ENCODE peak calls at places on chromosome X, in seven cellular contexts. X is esophagus squamous epithelium, O is tibial nerve, R is cardiac fibroblast, K is prostate gland, N is MM.1S, S is kidney. A is an unnamed sample.

GRCh38 chrX:30039768-30040167 is 175.6 kb upstream of the MAGEB2 start:
- DNase-seq in X (no peak), O (no peak), R (peak), K (no peak), N (no peak), S (no peak), A (peak)

GRCh38 chrX:34300871-34301270 is 168.8 kb upstream of the FAM47A start:
- DNase-seq in X (no peak), O (no peak), R (peak), K (peak), N (peak), S (no peak), A (peak)

GRCh38 chrX:118496763-118497079 is 1.1 kb downstream of the DOCK11 start:
- DNase-seq in X (no peak), O (no peak), R (peak), K (no peak), N (no peak), S (no peak), A (no peak)

GRCh38 chrX:121365572-121366161 is 318.3 kb downstream of the GLUD2 start:
- DNase-seq in X (no peak), O (no peak), R (no peak), K (no peak), N (peak), S (no peak), A (no peak)

GRCh38 chrX:110168585-110168984 is 149.3 kb downstream of the AMMECR1 start:
- DNase-seq in X (no peak), O (no peak), R (peak), K (no peak), N (no peak), S (no peak), A (no peak)

GRCh38 chrX:27186671-27187070 is 276.5 kb downstream of the PPP4R3C start:
- DNase-seq in X (no peak), O (no peak), R (peak), K (no peak), N (peak), S (no peak), A (peak)

GRCh38 chrX:104696667-104697066 is 130.7 kb downstream of the IL1RAPL2 start:
- DNase-seq in X (no peak), O (no peak), R (no peak), K (no peak), N (no peak), S (no peak), A (no peak)

GRCh38 chrX:119880552-119881437 is 9.2 kb downstream of the NDUFA1 start:
- DNase-seq in X (no peak), O (no peak), R (peak), K (peak), N (peak), S (no peak), A (peak)

GRCh38 chrX:110477593-110478228 is 119.1 kb downstream of the RTL9 start:
- DNase-seq in X (no peak), O (no peak), R (no peak), K (no peak), N (no peak), S (peak), A (no peak)

GRCh38 chrX:19849433-19850190 is 37.8 kb downstream of the SH3KBP1 start:
- DNase-seq in X (no peak), O (no peak), R (no peak), K (no peak), N (no peak), S (no peak), A (peak)

GRCh38 chrX:44873415-44874270 is 655 bp downstream of the KDM6A start:
- DNase-seq in X (no peak), O (peak), R (peak), K (peak), N (peak), S (peak), A (peak)

GRCh38 chrX:131271274-131271673 is 17.8 kb downstream of the IGSF1 start:
- DNase-seq in X (no peak), O (no peak), R (no peak), K (no peak), N (no peak), S (no peak), A (no peak)

GRCh38 chrX:154019061-154019621 is 561 bp downstream of the IRAK1 start:
- DNase-seq in X (no peak), O (no peak), R (no peak), K (no peak), N (no peak), S (peak), A (no peak)

GRCh38 chrX:118530537-118530936 is 34.9 kb downstream of the DOCK11 start:
- DNase-seq in X (no peak), O (no peak), R (peak), K (no peak), N (no peak), S (no peak), A (peak)

GRCh38 chrX:10083809-10084208 is 73.0 kb upstream of the CLCN4 start:
- DNase-seq in X (no peak), O (no peak), R (no peak), K (no peak), N (no peak), S (no peak), A (no peak)

GRCh38 chrX:77668391-77669237 is 117.4 kb downstream of the ATRX start:
- DNase-seq in X (no peak), O (no peak), R (peak), K (no peak), N (no peak), S (no peak), A (peak)

GRCh38 chrX:74187211-74187610 is 116.8 kb upstream of the ZCCHC13 start:
- DNase-seq in X (no peak), O (no peak), R (no peak), K (no peak), N (no peak), S (no peak), A (no peak)

GRCh38 chrX:39869846-39870601 is 227.7 kb downstream of the BCOR start:
- DNase-seq in X (no peak), O (no peak), R (peak), K (no peak), N (no peak), S (no peak), A (peak)

GRCh38 chrX:295136-295535 is 14.0 kb downstream of the PLCXD1 start:
- DNase-seq in X (no peak), O (no peak), R (no peak), K (no peak), N (no peak), S (peak), A (no peak)

GRCh38 chrX:111411591-111412371 is at the start of gene DCX:
- DNase-seq in X (no peak), O (no peak), R (no peak), K (no peak), N (no peak), S (no peak), A (no peak)

GRCh38 chrX:40855411-40855810 is 120.1 kb upstream of the MED14 start:
- DNase-seq in X (no peak), O (no peak), R (no peak), K (peak), N (no peak), S (no peak), A (no peak)

GRCh38 chrX:152821145-152821765 is 9.3 kb downstream of the CETN2 start:
- DNase-seq in X (no peak), O (no peak), R (peak), K (no peak), N (peak), S (no peak), A (peak)

GRCh38 chrX:118497180-118497814 is 1.7 kb downstream of the DOCK11 start:
- DNase-seq in X (no peak), O (no peak), R (no peak), K (no peak), N (no peak), S (no peak), A (no peak)

GRCh38 chrX:34629572-34629971 is 27.5 kb downstream of the TMEM47 start:
- DNase-seq in X (no peak), O (no peak), R (no peak), K (no peak), N (no peak), S (no peak), A (peak)

GRCh38 chrX:24020280-24020876 is 6.6 kb downstream of the KLHL15 start:
- DNase-seq in X (no peak), O (no peak), R (no peak), K (no peak), N (no peak), S (no peak), A (no peak)

GRCh38 chrX:99305573-99305972 is 1104.5 kb downstream of the PCDH19 start:
- DNase-seq in X (no peak), O (no peak), R (no peak), K (no peak), N (no peak), S (no peak), A (no peak)

GRCh38 chrX:39894626-39895025 is 203.1 kb downstream of the BCOR start:
- DNase-seq in X (no peak), O (no peak), R (no peak), K (no peak), N (no peak), S (peak), A (no peak)

GRCh38 chrX:124211312-124211942 is 121.0 kb upstream of the TEX13D start:
- DNase-seq in X (no peak), O (no peak), R (peak), K (no peak), N (peak), S (no peak), A (peak)

GRCh38 chrX:9252182-9252581 is 212.7 kb upstream of the TBL1X start:
- DNase-seq in X (no peak), O (no peak), R (no peak), K (no peak), N (no peak), S (no peak), A (no peak)

GRCh38 chrX:154396948-154397887 is 959 bp upstream of the RPL10 start:
- DNase-seq in X (no peak), O (peak), R (peak), K (no peak), N (peak), S (peak), A (peak)

GRCh38 chrX:72498782-72499181 is 73.9 kb downstream of the HDAC8 start:
- DNase-seq in X (no peak), O (no peak), R (peak), K (no peak), N (no peak), S (no peak), A (no peak)

GRCh38 chrX:120660638-120661037 is 30.8 kb upstream of the C1GALT1C1 start:
- DNase-seq in X (no peak), O (no peak), R (no peak), K (no peak), N (no peak), S (no peak), A (no peak)

GRCh38 chrX:134538316-134538715 is 78.4 kb downstream of the HPRT1 start:
- DNase-seq in X (no peak), O (no peak), R (no peak), K (no peak), N (no peak), S (no peak), A (peak)

GRCh38 chrX:3581609-3582108 is 131.8 kb downstream of the PRKX start:
- DNase-seq in X (no peak), O (no peak), R (no peak), K (no peak), N (no peak), S (no peak), A (no peak)

GRCh38 chrX:70264784-70265183 is 3.4 kb upstream of the ARR3 start:
- DNase-seq in X (no peak), O (no peak), R (peak), K (no peak), N (no peak), S (no peak), A (no peak)

GRCh38 chrX:18649498-18649951 is 22.4 kb downstream of the RS1 start:
- DNase-seq in X (no peak), O (no peak), R (no peak), K (no peak), N (no peak), S (no peak), A (no peak)

GRCh38 chrX:153336128-153336894 is 2.4 kb downstream of the ZNF275 start:
- DNase-seq in X (no peak), O (no peak), R (no peak), K (no peak), N (peak), S (no peak), A (no peak)

GRCh38 chrX:80423000-80423399 is 2.8 kb downstream of the TENT5D start:
- DNase-seq in X (no peak), O (no peak), R (no peak), K (no peak), N (no peak), S (no peak), A (no peak)

GRCh38 chrX:106039920-106040319 is 1.4 kb upstream of the SERPINA7 start:
- DNase-seq in X (no peak), O (no peak), R (peak), K (no peak), N (peak), S (no peak), A (no peak)
- TF ChIP-seq CTCF in X (peak), O (no peak), R (no peak), K (no peak), N (peak), S (peak), A (peak)

DNA sequence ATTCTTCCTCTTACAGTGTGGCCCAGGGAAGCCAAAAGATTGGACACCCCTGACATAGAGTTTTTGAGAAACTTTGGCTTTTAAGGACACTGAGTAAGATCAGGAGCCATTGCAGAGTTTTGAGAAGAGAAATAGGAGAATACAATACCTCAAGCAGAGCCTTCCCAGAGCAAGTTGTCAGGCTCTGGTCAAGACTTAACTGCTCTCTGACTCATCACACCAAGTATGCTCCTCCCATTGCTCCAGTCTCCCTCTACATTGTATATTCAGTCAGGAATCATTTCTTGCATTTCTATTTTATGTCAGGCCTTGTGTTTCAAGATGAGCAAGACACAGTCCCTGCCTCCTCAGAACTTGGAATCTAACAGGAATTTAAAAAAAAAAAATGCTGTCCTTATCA is 176.4 kb upstream of the FMR1 start:
- DNase-seq in X (no peak), O (no peak), R (no peak), K (no peak), N (no peak), S (no peak), A (no peak)
- H3K4me3 ChIP-seq in X (no peak), O (no peak), R (no peak), K (no peak), N (no peak), S (no peak), A (no peak)

DNA sequence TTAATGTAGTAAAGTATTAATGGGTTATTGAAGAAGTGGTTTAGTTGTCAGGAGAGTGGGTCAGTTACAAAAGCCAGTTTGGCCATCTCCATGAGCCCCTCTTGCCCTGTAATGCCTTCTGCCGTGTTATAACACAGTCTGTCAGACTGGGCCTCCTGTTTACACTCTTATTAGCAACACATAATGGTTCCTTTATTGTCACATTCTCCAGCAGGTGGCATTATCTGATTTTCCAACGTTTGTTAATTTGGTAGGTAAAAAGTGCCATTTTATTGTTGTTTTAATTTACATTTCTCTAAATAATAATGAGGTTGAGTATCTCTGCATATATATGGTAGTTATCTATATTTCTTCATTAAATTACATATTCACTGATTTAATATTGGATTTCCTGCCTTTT is 560.8 kb downstream of the FGF13 start:
- DNase-seq in X (no peak), O (no peak), R (no peak), K (no peak), N (peak), S (no peak), A (no peak)
- TF ChIP-seq CTCF in X (no peak), O (no peak), R (no peak), K (no peak), N (peak), S (no peak), A (no peak)

DNA sequence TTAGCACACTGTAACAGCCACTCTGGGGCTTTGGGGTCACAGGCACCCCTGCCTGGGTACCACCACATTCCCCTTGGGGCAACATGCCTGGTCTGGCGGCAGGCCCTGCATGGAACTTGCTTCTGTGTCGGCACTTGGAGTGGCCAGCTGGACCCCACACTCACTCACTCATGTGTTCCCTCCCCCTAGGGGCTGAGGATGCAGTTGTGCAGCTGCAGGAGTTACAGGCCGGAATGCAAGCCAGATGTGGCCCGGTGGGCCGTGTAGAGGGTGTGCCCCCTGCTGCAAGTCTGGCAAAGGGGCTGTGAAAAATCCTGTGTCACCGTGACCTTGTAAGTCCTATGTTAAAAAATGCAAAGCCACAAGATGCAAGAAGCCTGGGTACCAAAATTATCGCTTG is 34.2 kb downstream of the ATXN3L start:
- DNase-seq in X (no peak), O (no peak), R (no peak), K (no peak), N (no peak), S (no peak), A (no peak)
- H3K4me3 ChIP-seq in X (no peak), O (no peak), R (no peak), K (no peak), N (no peak), S (no peak), A (no peak)

GRCh38 chrX:11438380-11438723 is 145.1 kb downstream of the AMELX start:
- DNase-seq in X (no peak), O (no peak), R (no peak), K (no peak), N (no peak), S (no peak), A (no peak)
- TF ChIP-seq CTCF in X (no peak), O (no peak), R (no peak), K (no peak), N (no peak), S (no peak), A (no peak)

DNA sequence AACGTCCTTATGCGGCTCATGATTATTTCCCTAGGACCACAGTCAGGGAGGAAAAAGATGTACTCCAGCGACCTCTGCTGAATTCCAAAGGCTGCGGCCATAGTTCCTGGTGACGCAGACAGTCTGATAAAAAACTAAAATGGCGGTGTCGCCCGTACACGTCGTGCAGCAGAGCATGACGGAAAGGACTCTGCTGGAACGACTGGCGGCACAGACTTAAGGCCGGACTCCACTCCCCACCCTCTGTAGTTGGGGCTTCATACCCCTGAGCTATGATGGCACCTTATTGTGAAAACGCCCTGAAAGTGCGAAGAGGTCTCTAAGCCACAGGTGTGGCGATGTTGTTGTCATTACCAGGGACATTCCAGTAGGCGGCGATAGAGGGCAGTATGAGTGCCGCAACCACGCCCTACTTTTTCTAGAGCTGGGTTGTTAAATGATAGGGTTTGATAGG is 90.0 kb upstream of the EDA2R start:
- DNase-seq in X (no peak), O (peak), R (peak), K (peak), N (peak), S (peak), A (peak)
- H3K4me3 ChIP-seq in X (peak), O (peak), R (peak), K (peak), N (peak), S (peak), A (peak)

GRCh38 chrX:129750971-129751370 is 12.2 kb downstream of the XPNPEP2 start:
- DNase-seq in X (no peak), O (no peak), R (no peak), K (no peak), N (no peak), S (no peak), A (peak)

GRCh38 chrX:129759576-129760061 is 20.1 kb upstream of the SASH3 start:
- DNase-seq in X (no peak), O (peak), R (peak), K (peak), N (peak), S (peak), A (peak)

GRCh38 chrX:129755779-129756650 is 17.2 kb downstream of the XPNPEP2 start:
- DNase-seq in X (no peak), O (no peak), R (no peak), K (no peak), N (no peak), S (peak), A (no peak)

GRCh38 chrX:129749069-129749468 is 10.3 kb downstream of the XPNPEP2 start:
- DNase-seq in X (no peak), O (no peak), R (peak), K (no peak), N (no peak), S (no peak), A (peak)

GRCh38 chrX:129754266-129755024 is 15.7 kb downstream of the XPNPEP2 start:
- DNase-seq in X (no peak), O (no peak), R (no peak), K (no peak), N (no peak), S (no peak), A (no peak)
- TF ChIP-seq CTCF in X (no peak), O (no peak), R (peak), K (no peak), N (peak), S (no peak), A (peak)

GRCh38 chrX:13162772-13163171 is 118.4 kb upstream of the FAM9C start:
- DNase-seq in X (no peak), O (no peak), R (no peak), K (no peak), N (no peak), S (no peak), A (no peak)

GRCh38 chrX:13165747-13166146 is 121.3 kb upstream of the FAM9C start:
- DNase-seq in X (no peak), O (no peak), R (no peak), K (no peak), N (no peak), S (no peak), A (no peak)

GRCh38 chrX:13167444-13168207 is 123.2 kb upstream of the FAM9C start:
- DNase-seq in X (no peak), O (no peak), R (peak), K (no peak), N (no peak), S (no peak), A (peak)

GRCh38 chrX:13165266-13165665 is 120.8 kb upstream of the FAM9C start:
- DNase-seq in X (no peak), O (no peak), R (no peak), K (no peak), N (no peak), S (no peak), A (no peak)

DNA sequence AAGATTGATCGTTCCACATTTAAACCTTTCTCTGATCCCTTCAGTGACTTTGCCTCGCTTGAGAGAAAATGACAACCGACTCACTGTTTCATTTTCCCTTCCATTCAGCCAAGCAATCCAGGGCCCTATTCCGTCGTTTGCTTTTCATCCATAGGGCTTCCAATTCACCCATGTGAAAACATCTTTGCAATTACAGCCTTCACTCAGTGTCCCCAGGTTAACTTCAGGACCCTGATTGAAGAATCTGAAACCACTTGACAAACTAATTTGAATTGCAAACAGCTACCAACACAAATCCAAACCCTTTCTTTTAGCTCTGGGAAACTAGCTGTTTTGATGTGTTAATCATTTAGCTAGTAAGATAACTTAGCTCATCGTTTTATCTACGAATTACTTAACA is 120.2 kb upstream of the FAM9C start:
- DNase-seq in X (no peak), O (no peak), R (no peak), K (no peak), N (no peak), S (no peak), A (no peak)
- H3K4me3 ChIP-seq in X (no peak), O (no peak), R (no peak), K (no peak), N (no peak), S (peak), A (no peak)

A was measured in fibroblast of villous mesenchyme.